ENCODE peak calls at places on chromosomes 12 and 14, in seven cellular contexts. W is BE2C, G is IMR-90, K is nephron progenitor cell, U is GM19239, X is ecto neural progenitor cell, P is A172. C is an unnamed sample.

GRCh38 chr14:24312736-24313507 is 1.6 kb downstream of the LTB4R start:
- DNase-seq in X (no peak), P (no peak), W (no peak), K (no peak), G (peak), U (no peak), C (no peak)

GRCh38 chr12:112573151-112573550 is 154.4 kb downstream of the PTPN11 start:
- DNase-seq in G (no peak), X (no peak), U (no peak), P (no peak), W (no peak), K (no peak), C (no peak)

GRCh38 chr14:65847065-65847847 is 434.7 kb downstream of the FUT8 start:
- DNase-seq in W (no peak), P (no peak), G (no peak), K (no peak), X (no peak), U (peak), C (peak)

GRCh38 chr12:113903381-113903863 is 62.7 kb downstream of the RBM19 start:
- DNase-seq in P (peak), K (no peak), U (no peak), G (peak), X (no peak), W (no peak), C (no peak)

GRCh38 chr12:43336962-43337555 is 214.9 kb downstream of the ADAMTS20 start:
- DNase-seq in K (no peak), P (peak), W (no peak), X (no peak), U (no peak), G (peak), C (peak)

GRCh38 chr14:105945891-105946290 is 419.5 kb downstream of the TMEM121 start:
- DNase-seq in X (no peak), P (no peak), G (no peak), W (peak), K (no peak), U (no peak), C (peak)

GRCh38 chr12:53098354-53098981 is 1.0 kb downstream of the IGFBP6 start:
- DNase-seq in W (no peak), P (peak), U (no peak), G (peak), X (no peak), K (no peak), C (no peak)

GRCh38 chr12:79020106-79020505 is 155.5 kb downstream of the SYT1 start:
- DNase-seq in K (no peak), U (no peak), P (peak), G (peak), X (no peak), W (peak), C (no peak)

GRCh38 chr12:81896771-81897170 is 137.6 kb upstream of the PPFIA2 start:
- DNase-seq in P (no peak), K (no peak), W (no peak), G (no peak), U (no peak), X (no peak), C (no peak)

GRCh38 chr12:55729592-55730446 is 1.0 kb upstream of the CD63 start:
- DNase-seq in P (peak), G (peak), W (peak), X (peak), K (peak), U (peak), C (peak)

GRCh38 chr12:2003676-2004112 is 563 bp downstream of the DCP1B start:
- DNase-seq in G (peak), P (peak), U (no peak), W (no peak), X (no peak), K (no peak), C (peak)

GRCh38 chr12:126773012-126773411 is 1494.0 kb upstream of the TMEM132C start:
- DNase-seq in U (no peak), G (no peak), P (no peak), X (no peak), W (no peak), K (no peak), C (no peak)

GRCh38 chr12:57735952-57736742 is 2.4 kb downstream of the AGAP2 start:
- DNase-seq in W (peak), X (peak), K (peak), U (no peak), P (peak), G (peak), C (no peak)

GRCh38 chr14:92670177-92670576 is 78.2 kb downstream of the LGMN start:
- DNase-seq in W (no peak), K (no peak), G (peak), P (no peak), X (no peak), U (peak), C (peak)

GRCh38 chr14:33978892-33979612 is 28.2 kb upstream of the EGLN3 start:
- DNase-seq in U (no peak), X (no peak), K (no peak), G (no peak), W (peak), P (no peak), C (no peak)

C was measured in OCI-M1.